ENCODE peak calls at places on chromosomes 16 and 17, in six cellular contexts. F is sciatic nerve, C is HL-60, N is NCI-H1417, K is HFFc6, L is HCT116. G is an unnamed sample.
A peak's percentile ranks its signal among the peaks of the same experiment; 100 is the strongest.

GRCh38 chr16:76193851-76194620 is 83.2 kb upstream of the CNTNAP4 start:
- DNase-seq in N (peak; percentile 13), K (no peak), L (no peak), C (no peak), F (no peak), G (no peak)

GRCh38 chr16:16161319-16161718 is 62.0 kb downstream of the ABCC6 start:
- DNase-seq in K (no peak), L (no peak), C (no peak), N (no peak), F (no peak), G (no peak)

GRCh38 chr17:78256705-78257559 is 25.5 kb downstream of the TMEM235 start:
- DNase-seq in C (no peak), L (no peak), K (no peak), N (no peak), F (no peak), G (no peak)

GRCh38 chr17:40509626-40510327 is 8.4 kb upstream of the TNS4 start:
- DNase-seq in N (no peak), K (no peak), L (no peak), C (no peak), F (no peak), G (no peak)

GRCh38 chr17:31596382-31597323 is 205.2 kb downstream of the RAB11FIP4 start:
- DNase-seq in F (peak; percentile 72), K (peak; percentile 97), L (peak; percentile 77), C (peak; percentile 80), N (no peak), G (no peak)

GRCh38 chr17:32909787-32910369 is 18.1 kb upstream of the TMEM98 start:
- DNase-seq in N (peak; percentile 59), L (peak; percentile 78), K (peak; percentile 88), C (peak; percentile 16), F (peak; percentile 80), G (peak; percentile 38)

GRCh38 chr17:2282297-2282873 is 21.2 kb downstream of the SMG6 start:
- DNase-seq in K (peak; percentile 78), C (peak; percentile 48), F (no peak), N (peak; percentile 13), L (peak; percentile 18), G (peak; percentile 50)

GRCh38 chr16:8370374-8371015 is 219.8 kb downstream of the TMEM114 start:
- DNase-seq in N (no peak), K (peak; percentile 4), L (no peak), F (no peak), C (no peak), G (no peak)

GRCh38 chr16:10892782-10893181 is 15.8 kb downstream of the CIITA start:
- DNase-seq in K (no peak), C (no peak), N (no peak), L (no peak), F (no peak), G (no peak)

GRCh38 chr16:88570691-88571092 is 489 bp downstream of the ZC3H18 start:
- DNase-seq in L (no peak), C (no peak), K (no peak), F (no peak), N (no peak), G (no peak)

GRCh38 chr17:34703533-34703932 is 124.2 kb downstream of the TMEM132E start:
- DNase-seq in K (no peak), C (peak; percentile 15), L (no peak), F (no peak), N (no peak), G (no peak)

GRCh38 chr17:57211543-57211942 is 44.8 kb upstream of the MSI2 start:
- DNase-seq in N (no peak), C (no peak), K (peak; percentile 37), F (no peak), L (no peak), G (no peak)

GRCh38 chr17:29588561-29589411 is 662 bp downstream of the GIT1 start:
- DNase-seq in K (peak; percentile 29), L (no peak), N (peak; percentile 58), F (peak; percentile 70), C (no peak), G (no peak)

GRCh38 chr17:79737046-79737921 is 6.5 kb downstream of the ENPP7 start:
- DNase-seq in F (no peak), N (no peak), K (no peak), L (no peak), C (no peak), G (no peak)

GRCh38 chr16:1183235-1183907 is 30.5 kb downstream of the CACNA1H start:
- DNase-seq in F (no peak), N (peak; percentile 89), K (no peak), C (no peak), L (no peak), G (peak; percentile 55)